ENCODE peak calls at places on chromosomes 5 and 9, in eight cellular contexts. S is NCI-H2081; N is CD8-positive, alpha-beta T cell; I is naive thymus-derived CD4-positive, alpha-beta T cell; K is T follicular helper cell; C is endothelial cell; T is activated CD4-positive, alpha-beta T cell treated with anti-CD3 and anti-CD28 coated beads for 48 hours; J is memory B cell. O is an unnamed sample.

GRCh38 chr9:16601991-16602390 is 268.5 kb downstream of the BNC2 start:
- DNase-seq in S (no peak), N (no peak), I (no peak), K (no peak), C (no peak), T (no peak), J (no peak), O (no peak)

GRCh38 chr9:98807070-98807810 is at the start of gene GALNT12:
- DNase-seq in S (peak), N (peak), I (peak), K (peak), C (peak), T (peak), J (peak), O (no peak)

GRCh38 chr5:180305481-180305880 is 13.6 kb upstream of the MAPK9 start:
- DNase-seq in S (no peak), N (no peak), I (no peak), K (no peak), C (no peak), T (no peak), J (no peak), O (no peak)

GRCh38 chr5:37735649-37736347 is 104.0 kb downstream of the GDNF start:
- DNase-seq in S (no peak), N (no peak), I (no peak), K (no peak), C (no peak), T (no peak), J (no peak), O (no peak)

GRCh38 chr5:139895647-139896046 is 100.0 kb downstream of the PSD2 start:
- DNase-seq in S (no peak), N (no peak), I (no peak), K (no peak), C (no peak), T (no peak), J (no peak), O (no peak)

GRCh38 chr5:40391642-40392041 is 288.1 kb upstream of the PTGER4 start:
- DNase-seq in S (no peak), N (no peak), I (no peak), K (no peak), C (no peak), T (no peak), J (no peak), O (no peak)

GRCh38 chr9:33184947-33185346 is 17.8 kb upstream of the B4GALT1 start:
- DNase-seq in S (no peak), N (no peak), I (no peak), K (no peak), C (no peak), T (no peak), J (no peak), O (no peak)

GRCh38 chr9:97372580-97372979 is 39.3 kb upstream of the TDRD7 start:
- DNase-seq in S (no peak), N (no peak), I (no peak), K (no peak), C (no peak), T (no peak), J (no peak), O (no peak)

GRCh38 chr5:150612905-150613670 is 27.4 kb upstream of the SYNPO start:
- DNase-seq in S (no peak), N (no peak), I (no peak), K (no peak), C (no peak), T (no peak), J (no peak), O (no peak)

O was measured in neuronal stem cell.